ENCODE peak calls at places on chromosomes 1 and 21, in six cellular contexts. M, A, L, O, C and N are unnamed samples.

GRCh38 chr1:228308628-228309547 is 97.7 kb downstream of the TRIM11 start:
- DNase-seq in M (no peak), A (no peak), L (no peak), O (no peak), C (peak), N (peak)

GRCh38 chr1:16237343-16237830 is 404 bp upstream of the CPLANE2 start:
- DNase-seq in M (no peak), A (no peak), L (no peak), O (no peak), C (no peak), N (no peak)

GRCh38 chr1:116075981-116076380 is 35.2 kb upstream of the MAB21L3 start:
- DNase-seq in M (no peak), A (no peak), L (no peak), O (no peak), C (no peak), N (no peak)

GRCh38 chr1:14282583-14283186 is 315.8 kb upstream of the KAZN start:
- DNase-seq in M (no peak), A (no peak), L (no peak), O (no peak), C (no peak), N (no peak)

GRCh38 chr1:189859385-189859977 is 618.2 kb downstream of the BRINP3 start:
- DNase-seq in M (no peak), A (peak), L (no peak), O (peak), C (no peak), N (no peak)

GRCh38 chr21:15370576-15370975 is 305.8 kb upstream of the NRIP1 start:
- DNase-seq in M (no peak), A (no peak), L (no peak), O (no peak), C (no peak), N (no peak)

GRCh38 chr1:146029097-146029496 is 7.6 kb upstream of the HJV start:
- DNase-seq in M (no peak), A (no peak), L (no peak), O (no peak), C (no peak), N (no peak)

GRCh38 chr1:215482079-215482478 is 85.0 kb upstream of the KCTD3 start:
- DNase-seq in M (no peak), A (no peak), L (no peak), O (no peak), C (no peak), N (no peak)

GRCh38 chr1:13593511-13594131 is 10.0 kb downstream of the PDPN start:
- DNase-seq in M (peak), A (peak), L (no peak), O (no peak), C (peak), N (peak)

GRCh38 chr1:60874703-60875102 is 207.7 kb upstream of the NFIA start:
- DNase-seq in M (no peak), A (peak), L (no peak), O (no peak), C (peak), N (no peak)

GRCh38 chr21:15968911-15969310 is 239.1 kb downstream of the USP25 start:
- DNase-seq in M (no peak), A (no peak), L (no peak), O (no peak), C (no peak), N (no peak)

GRCh38 chr1:43976890-43977289 is 2.1 kb upstream of the B4GALT2 start:
- DNase-seq in M (no peak), A (no peak), L (no peak), O (no peak), C (no peak), N (no peak)

DNA sequence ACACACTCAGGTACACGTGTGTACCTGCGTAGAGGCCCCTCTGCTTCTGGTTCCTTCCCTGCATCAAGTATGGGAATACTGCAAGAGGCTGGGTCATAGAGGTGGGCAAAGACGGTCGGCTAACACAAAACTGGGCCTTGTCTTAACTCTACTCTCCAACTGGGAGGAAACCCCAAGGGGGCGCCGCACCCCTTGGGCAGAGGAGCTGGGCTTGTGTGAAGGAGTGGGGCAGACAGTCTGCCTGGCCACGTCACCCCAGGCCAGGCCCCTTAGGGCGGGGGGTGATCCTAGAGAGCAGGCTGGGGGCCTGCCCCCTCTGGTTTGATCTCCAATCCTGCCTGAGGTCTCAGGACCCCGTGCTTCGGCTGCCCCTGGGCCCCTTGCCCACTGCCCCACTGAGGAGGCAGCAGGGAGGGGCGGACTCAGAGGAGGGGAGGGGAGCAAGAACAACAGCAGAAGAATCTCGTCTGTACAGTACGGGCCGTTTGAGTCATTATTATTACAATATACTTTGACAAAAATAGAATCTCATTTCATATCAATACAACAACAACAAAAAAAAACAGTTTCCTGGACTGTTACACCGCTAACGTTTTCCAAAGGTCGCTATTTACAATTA is 34.7 kb downstream of the MEF2D start:
- DNase-seq in M (no peak), A (no peak), L (no peak), O (no peak), C (no peak), N (no peak)
- TF ChIP-seq CTCF in M (peak), A (peak), L (peak), O (peak), C (no peak), N (peak)

GRCh38 chr21:44487831-44488230 is 32.5 kb downstream of the LRRC3 start:
- DNase-seq in M (no peak), A (no peak), L (no peak), O (peak), C (no peak), N (no peak)
- TF ChIP-seq CTCF in M (peak), A (peak), L (peak), O (peak), C (peak), N (peak)

DNA sequence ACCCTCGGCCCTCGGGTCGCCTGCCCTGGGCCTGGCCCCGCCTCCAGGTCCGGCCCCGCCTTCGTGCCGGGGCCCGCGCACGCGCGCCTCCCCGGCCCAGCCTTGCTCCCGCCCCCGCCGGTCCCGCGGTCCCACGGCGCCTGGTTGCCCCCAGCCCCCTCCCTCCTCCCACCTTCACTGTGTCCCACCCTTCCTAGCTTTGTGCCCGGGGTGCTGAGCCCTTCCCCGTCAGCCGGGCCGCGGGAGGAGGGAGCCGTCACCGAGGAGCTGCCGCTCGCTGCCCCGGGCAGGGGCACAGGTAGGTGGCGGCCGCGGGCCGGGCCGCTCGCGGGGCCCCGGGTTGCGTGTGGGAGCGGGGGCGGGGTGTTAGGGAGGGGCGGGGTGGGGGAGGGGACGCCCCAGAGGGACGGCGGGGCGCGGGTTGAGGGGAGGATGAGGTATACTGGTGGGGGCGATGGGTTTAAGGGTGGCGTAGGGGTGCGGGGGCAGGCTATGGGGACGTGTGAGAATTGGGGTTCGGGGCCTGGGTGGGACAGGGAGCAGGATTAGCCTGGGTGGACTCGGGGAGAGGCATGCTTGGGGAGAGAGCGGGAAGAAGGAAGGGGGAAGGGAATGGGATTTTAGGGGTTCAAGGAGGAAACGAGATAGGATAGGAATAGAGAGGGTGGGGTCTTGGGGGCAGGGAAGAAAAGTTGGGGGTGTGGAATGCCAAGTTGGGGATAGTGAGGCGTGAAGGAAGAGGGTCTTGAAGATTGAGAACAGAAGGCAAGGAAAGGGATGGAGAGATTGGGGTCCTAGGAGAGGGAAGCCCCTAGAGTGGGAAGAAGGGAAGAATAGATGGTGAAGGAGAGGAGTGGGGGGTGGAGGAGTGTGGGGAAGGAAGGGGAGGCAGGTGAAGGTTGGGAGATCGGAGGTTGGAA is at the start of gene LRRC42:
- DNase-seq in M (no peak), A (no peak), L (no peak), O (peak), C (no peak), N (no peak)
- TF ChIP-seq CTCF in M (peak), A (peak), L (no peak), O (no peak), C (no peak), N (no peak)

DNA sequence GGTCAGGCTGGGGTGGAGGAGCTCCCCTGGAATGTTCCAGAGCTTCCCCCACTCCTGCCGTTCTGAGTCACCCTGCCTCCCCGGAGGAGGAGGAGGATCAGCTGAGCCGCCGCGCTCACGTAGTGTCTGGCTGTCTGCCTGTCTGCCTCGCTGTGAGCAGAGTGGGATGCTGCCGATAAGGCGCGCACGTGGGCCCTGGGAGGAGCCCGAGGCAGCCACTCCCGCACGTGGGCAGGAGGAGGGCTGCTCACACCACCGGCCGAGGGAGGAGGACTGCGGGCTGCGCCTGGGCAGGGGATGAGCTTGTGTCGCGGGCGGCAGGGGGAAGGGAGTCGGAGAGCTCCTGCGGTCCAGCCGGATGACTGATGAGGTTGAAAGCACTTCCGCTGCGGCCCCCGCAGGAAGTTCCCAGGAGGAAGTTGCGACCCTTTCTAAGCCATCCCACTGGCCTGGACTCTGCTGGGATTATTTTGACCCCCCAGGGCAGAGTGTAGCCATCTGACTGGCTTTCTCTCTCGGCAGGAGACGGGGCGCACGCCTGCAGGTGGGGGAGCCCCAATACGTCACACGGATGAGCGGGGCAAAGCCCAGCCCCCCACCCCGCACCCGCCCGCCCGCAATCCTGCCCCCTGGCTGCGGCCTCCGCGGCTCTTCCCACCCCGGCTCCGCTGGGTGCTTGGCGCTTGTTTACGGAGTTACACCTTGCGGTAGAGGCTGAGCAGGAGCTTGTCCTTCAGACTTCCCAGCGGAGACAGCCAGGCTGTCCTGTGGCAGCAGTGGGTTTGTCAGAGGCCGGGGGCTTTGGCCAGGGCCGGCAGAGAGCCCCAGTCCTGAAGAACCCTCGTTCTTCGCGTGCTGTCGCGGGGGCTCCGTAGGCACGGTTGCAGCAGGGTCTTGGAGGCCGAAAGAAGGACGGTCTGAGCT is 9.8 kb downstream of the PDXK start:
- DNase-seq in M (peak), A (peak), L (peak), O (peak), C (peak), N (peak)
- TF ChIP-seq CTCF in M (peak), A (peak), L (peak), O (peak), C (peak), N (no peak)

GRCh38 chr1:81559662-81560350 is 240.9 kb upstream of the ADGRL2 start:
- DNase-seq in M (no peak), A (no peak), L (no peak), O (no peak), C (no peak), N (no peak)
- TF ChIP-seq CTCF in M (peak), A (peak), L (peak), O (no peak), C (no peak), N (no peak)